ENCODE peak calls at places on chromosomes 3 and 15, in five cellular contexts. One of them, this sample, is unnamed.

GRCh38 chr3:123126653-123127052 is 59.8 kb downstream of the PDIA5 start:
- DNase-seq in Kasumi-1: no peak
- DNase-seq in nephron progenitor cell: no peak
- DNase-seq in foreskin melanocyte: no peak
- DNase-seq in psoas muscle: no peak
- DNase-seq in this sample: no peak

GRCh38 chr3:59326246-59327024 is 276.6 kb upstream of the CFAP20DC start:
- DNase-seq in Kasumi-1: no peak
- DNase-seq in psoas muscle: no peak
- DNase-seq in nephron progenitor cell: no peak
- DNase-seq in foreskin melanocyte: no peak
- DNase-seq in this sample: no peak

GRCh38 chr15:36414670-36415069 is 164.8 kb upstream of the CDIN1 start:
- DNase-seq in psoas muscle: no peak
- DNase-seq in nephron progenitor cell: no peak
- DNase-seq in Kasumi-1: no peak
- DNase-seq in foreskin melanocyte: no peak
- DNase-seq in this sample: no peak

GRCh38 chr3:133792171-133792763 is 13.3 kb upstream of the SRPRB start:
- DNase-seq in Kasumi-1: peak
- DNase-seq in foreskin melanocyte: no peak
- DNase-seq in nephron progenitor cell: no peak
- DNase-seq in psoas muscle: no peak
- DNase-seq in this sample: no peak

GRCh38 chr3:122635789-122636188 is 44.9 kb upstream of the PARP14 start:
- DNase-seq in Kasumi-1: no peak
- DNase-seq in foreskin melanocyte: no peak
- DNase-seq in nephron progenitor cell: no peak
- DNase-seq in psoas muscle: no peak
- DNase-seq in this sample: no peak

GRCh38 chr3:88960019-88960418 is 147.4 kb upstream of the EPHA3 start:
- DNase-seq in psoas muscle: no peak
- DNase-seq in nephron progenitor cell: no peak
- DNase-seq in foreskin melanocyte: no peak
- DNase-seq in Kasumi-1: no peak
- DNase-seq in this sample: no peak

GRCh38 chr15:69857686-69858391 is 239.9 kb downstream of the TLE3 start:
- DNase-seq in nephron progenitor cell: no peak
- DNase-seq in Kasumi-1: no peak
- DNase-seq in psoas muscle: no peak
- DNase-seq in foreskin melanocyte: no peak
- DNase-seq in this sample: no peak

GRCh38 chr3:64533565-64534317 is 154.1 kb downstream of the ADAMTS9 start:
- DNase-seq in nephron progenitor cell: peak
- DNase-seq in Kasumi-1: peak
- DNase-seq in psoas muscle: peak
- DNase-seq in foreskin melanocyte: peak
- DNase-seq in this sample: peak

GRCh38 chr3:4906107-4906621 is 73.1 kb upstream of the BHLHE40 start:
- DNase-seq in Kasumi-1: no peak
- DNase-seq in foreskin melanocyte: peak
- DNase-seq in nephron progenitor cell: no peak
- DNase-seq in psoas muscle: no peak
- DNase-seq in this sample: no peak

GRCh38 chr15:94749848-94750617 is 518.7 kb downstream of the MCTP2 start:
- DNase-seq in nephron progenitor cell: no peak
- DNase-seq in Kasumi-1: no peak
- DNase-seq in foreskin melanocyte: no peak
- DNase-seq in psoas muscle: no peak
- DNase-seq in this sample: no peak

GRCh38 chr15:90037961-90038633 is 37.0 kb downstream of the ZNF710 start:
- DNase-seq in nephron progenitor cell: no peak
- DNase-seq in Kasumi-1: no peak
- DNase-seq in foreskin melanocyte: no peak
- DNase-seq in psoas muscle: peak
- DNase-seq in this sample: peak

GRCh38 chr3:192022412-192022811 is 561.4 kb downstream of the PYDC2 start:
- DNase-seq in Kasumi-1: no peak
- DNase-seq in foreskin melanocyte: no peak
- DNase-seq in psoas muscle: no peak
- DNase-seq in nephron progenitor cell: no peak
- DNase-seq in this sample: no peak

GRCh38 chr15:38253448-38253847 is 812 bp downstream of the SPRED1 start:
- DNase-seq in Kasumi-1: peak
- DNase-seq in psoas muscle: no peak
- DNase-seq in nephron progenitor cell: no peak
- DNase-seq in foreskin melanocyte: no peak
- DNase-seq in this sample: no peak

GRCh38 chr15:53869044-53869805 is 109.0 kb upstream of the UNC13C start:
- DNase-seq in nephron progenitor cell: peak
- DNase-seq in foreskin melanocyte: no peak
- DNase-seq in Kasumi-1: peak
- DNase-seq in psoas muscle: no peak
- DNase-seq in this sample: no peak

GRCh38 chr3:100899440-100900091 is 93.7 kb downstream of the ABI3BP start:
- DNase-seq in foreskin melanocyte: no peak
- DNase-seq in psoas muscle: no peak
- DNase-seq in nephron progenitor cell: no peak
- DNase-seq in Kasumi-1: peak
- DNase-seq in this sample: no peak

GRCh38 chr3:50318163-50318562 is 4.4 kb downstream of the HYAL2 start:
- DNase-seq in psoas muscle: no peak
- DNase-seq in foreskin melanocyte: no peak
- DNase-seq in Kasumi-1: no peak
- DNase-seq in nephron progenitor cell: no peak
- DNase-seq in this sample: no peak

GRCh38 chr3:13185737-13186136 is 112.5 kb upstream of the IQSEC1 start:
- DNase-seq in Kasumi-1: no peak
- DNase-seq in psoas muscle: no peak
- DNase-seq in foreskin melanocyte: no peak
- DNase-seq in nephron progenitor cell: no peak
- DNase-seq in this sample: no peak

This sample was measured in left cardiac atrium.